ENCODE peak calls at places on chromosome 5, in six cellular contexts. One of them, this sample, is unnamed. For H3K36me3, the result is how much of the 10 kb centered on the place peaks cover.

GRCh38 chr5:78533356-78533755 is 115.2 kb downstream of the LHFPL2 start:
- DNase-seq in neural progenitor cell: peak
- DNase-seq in OCI-LY7: peak
- DNase-seq in mammary epithelial cell: no peak
- DNase-seq in fibroblast of lung: no peak
- DNase-seq in heart left ventricle: no peak
- DNase-seq in this sample: no peak

GRCh38 chr5:132474881-132475511 is 15.6 kb downstream of the IRF1 start:
- DNase-seq in fibroblast of lung: no peak
- DNase-seq in heart left ventricle: peak
- DNase-seq in OCI-LY7: no peak
- DNase-seq in neural progenitor cell: no peak
- DNase-seq in mammary epithelial cell: no peak
- DNase-seq in this sample: peak

GRCh38 chr5:6446042-6446441 is 2.6 kb upstream of the UBE2QL1 start:
- DNase-seq in fibroblast of lung: no peak
- DNase-seq in neural progenitor cell: no peak
- DNase-seq in mammary epithelial cell: no peak
- DNase-seq in OCI-LY7: no peak
- DNase-seq in heart left ventricle: no peak
- DNase-seq in this sample: no peak

GRCh38 chr5:135546014-135546413 is 10.2 kb upstream of the NEUROG1 start:
- DNase-seq in OCI-LY7: no peak
- DNase-seq in heart left ventricle: no peak
- DNase-seq in mammary epithelial cell: no peak
- DNase-seq in neural progenitor cell: peak
- DNase-seq in fibroblast of lung: no peak
- DNase-seq in this sample: peak

GRCh38 chr5:132662004-132662401 is 4.0 kb downstream of the IL13 start:
- DNase-seq in fibroblast of lung: no peak
- DNase-seq in mammary epithelial cell: no peak
- DNase-seq in heart left ventricle: no peak
- DNase-seq in neural progenitor cell: no peak
- DNase-seq in OCI-LY7: no peak
- DNase-seq in this sample: no peak

GRCh38 chr5:14476791-14477435 is 104.7 kb upstream of the OTULINL start:
- DNase-seq in heart left ventricle: no peak
- DNase-seq in neural progenitor cell: no peak
- DNase-seq in OCI-LY7: no peak
- DNase-seq in mammary epithelial cell: peak
- DNase-seq in fibroblast of lung: peak
- DNase-seq in this sample: no peak

GRCh38 chr5:123755587-123756324 is 243.8 kb downstream of the CSNK1G3 start:
- DNase-seq in fibroblast of lung: peak
- DNase-seq in heart left ventricle: no peak
- DNase-seq in neural progenitor cell: no peak
- DNase-seq in OCI-LY7: no peak
- DNase-seq in mammary epithelial cell: no peak
- DNase-seq in this sample: no peak

GRCh38 chr5:96142786-96143434 is 181.3 kb upstream of the ELL2 start:
- DNase-seq in fibroblast of lung: peak
- DNase-seq in OCI-LY7: no peak
- DNase-seq in neural progenitor cell: no peak
- DNase-seq in mammary epithelial cell: no peak
- DNase-seq in heart left ventricle: no peak
- DNase-seq in this sample: no peak

GRCh38 chr5:154002093-154002492 is 36.6 kb downstream of the FAM114A2 start:
- DNase-seq in heart left ventricle: peak
- DNase-seq in OCI-LY7: no peak
- DNase-seq in neural progenitor cell: no peak
- DNase-seq in fibroblast of lung: peak
- DNase-seq in mammary epithelial cell: no peak
- DNase-seq in this sample: no peak

GRCh38 chr5:74384851-74385250 is 255.7 kb downstream of the ENC1 start:
- DNase-seq in mammary epithelial cell: peak
- DNase-seq in heart left ventricle: no peak
- DNase-seq in neural progenitor cell: no peak
- DNase-seq in OCI-LY7: no peak
- DNase-seq in fibroblast of lung: peak
- DNase-seq in this sample: no peak

GRCh38 chr5:36978196-36978595 is 101.6 kb downstream of the NIPBL start:
- DNase-seq in OCI-LY7: no peak
- DNase-seq in heart left ventricle: no peak
- DNase-seq in mammary epithelial cell: peak
- DNase-seq in fibroblast of lung: no peak
- DNase-seq in neural progenitor cell: no peak
- DNase-seq in this sample: no peak

GRCh38 chr5:68419637-68420452 is 204.3 kb downstream of the PIK3R1 start:
- DNase-seq in mammary epithelial cell: no peak
- DNase-seq in neural progenitor cell: peak
- DNase-seq in heart left ventricle: no peak
- DNase-seq in fibroblast of lung: peak
- DNase-seq in OCI-LY7: no peak
- DNase-seq in this sample: peak

DNA sequence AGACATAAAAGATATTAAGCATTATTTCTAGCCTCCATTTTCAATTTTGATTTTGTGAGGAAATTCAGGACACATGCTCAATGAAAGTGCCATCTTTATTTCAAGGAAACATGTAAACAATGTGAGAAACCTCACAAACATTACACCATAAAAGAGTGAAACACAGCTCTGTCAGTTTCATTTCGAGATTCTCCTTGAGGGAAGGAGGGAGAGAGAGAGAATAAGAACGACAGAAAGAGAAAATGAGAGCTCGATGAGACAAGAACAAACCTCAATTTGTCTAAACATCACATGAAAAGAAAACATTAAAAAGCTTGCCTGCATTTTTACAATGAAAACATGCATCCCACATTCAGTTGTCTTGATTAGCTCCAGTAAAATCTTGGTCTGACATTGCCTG is 553.5 kb upstream of the MEF2C start:
- DNase-seq in OCI-LY7: no peak
- DNase-seq in neural progenitor cell: no peak
- DNase-seq in fibroblast of lung: no peak
- DNase-seq in heart left ventricle: no peak
- DNase-seq in mammary epithelial cell: no peak
- DNase-seq in this sample: no peak
- H3K4me3 ChIP-seq in OCI-LY7: no peak
- H3K4me3 ChIP-seq in neural progenitor cell: no peak
- H3K4me3 ChIP-seq in fibroblast of lung: no peak
- H3K4me3 ChIP-seq in heart left ventricle: no peak
- H3K4me3 ChIP-seq in mammary epithelial cell: no peak
- H3K4me3 ChIP-seq in this sample: no peak

GRCh38 chr5:151553695-151554094 is 37.4 kb downstream of the FAT2 start:
- DNase-seq in neural progenitor cell: no peak
- DNase-seq in fibroblast of lung: no peak
- DNase-seq in heart left ventricle: no peak
- DNase-seq in OCI-LY7: no peak
- DNase-seq in mammary epithelial cell: no peak
- DNase-seq in this sample: no peak
- H3K36me3 ChIP-seq in neural progenitor cell: under half
- H3K36me3 ChIP-seq in fibroblast of lung: under half
- H3K36me3 ChIP-seq in heart left ventricle: under half
- H3K36me3 ChIP-seq in OCI-LY7: under half
- H3K36me3 ChIP-seq in mammary epithelial cell: half or more
- H3K36me3 ChIP-seq in this sample: under half

DNA sequence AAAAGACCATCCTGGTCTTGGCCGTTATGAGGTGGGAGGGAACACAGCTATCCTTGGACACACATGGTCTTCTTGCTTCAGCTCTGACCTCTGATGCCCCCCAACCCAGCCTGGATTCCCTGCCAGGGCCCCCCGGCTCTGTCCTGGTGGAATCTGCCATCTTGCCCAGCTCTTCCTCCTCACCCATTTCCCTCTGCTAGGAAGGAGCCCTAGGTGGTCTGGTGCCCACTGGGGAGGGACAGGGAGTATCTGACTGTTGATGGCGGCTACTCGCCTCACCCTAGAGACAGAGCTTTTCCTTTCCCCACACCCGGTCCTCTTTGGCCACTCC is 30.1 kb downstream of the CXXC5 start:
- DNase-seq in mammary epithelial cell: no peak
- DNase-seq in fibroblast of lung: no peak
- DNase-seq in neural progenitor cell: no peak
- DNase-seq in OCI-LY7: no peak
- DNase-seq in heart left ventricle: peak
- DNase-seq in this sample: no peak
- H3K4me3 ChIP-seq in mammary epithelial cell: no peak
- H3K4me3 ChIP-seq in fibroblast of lung: no peak
- H3K4me3 ChIP-seq in neural progenitor cell: no peak
- H3K4me3 ChIP-seq in OCI-LY7: no peak
- H3K4me3 ChIP-seq in heart left ventricle: no peak
- H3K4me3 ChIP-seq in this sample: no peak

GRCh38 chr5:150446583-150446982 is 3.0 kb downstream of the RPS14 start:
- DNase-seq in fibroblast of lung: no peak
- DNase-seq in heart left ventricle: no peak
- DNase-seq in mammary epithelial cell: no peak
- DNase-seq in neural progenitor cell: no peak
- DNase-seq in OCI-LY7: no peak
- DNase-seq in this sample: no peak

GRCh38 chr5:150446103-150446502 is 3.4 kb downstream of the RPS14 start:
- DNase-seq in mammary epithelial cell: no peak
- DNase-seq in neural progenitor cell: no peak
- DNase-seq in heart left ventricle: no peak
- DNase-seq in OCI-LY7: no peak
- DNase-seq in fibroblast of lung: no peak
- DNase-seq in this sample: no peak

GRCh38 chr5:150448353-150448752 is 1.2 kb downstream of the RPS14 start:
- DNase-seq in neural progenitor cell: no peak
- DNase-seq in OCI-LY7: peak
- DNase-seq in fibroblast of lung: peak
- DNase-seq in heart left ventricle: no peak
- DNase-seq in mammary epithelial cell: no peak
- DNase-seq in this sample: no peak

GRCh38 chr5:150448960-150449490 is 514 bp downstream of the RPS14 start:
- DNase-seq in fibroblast of lung: no peak
- DNase-seq in heart left ventricle: no peak
- DNase-seq in OCI-LY7: peak
- DNase-seq in mammary epithelial cell: no peak
- DNase-seq in neural progenitor cell: peak
- DNase-seq in this sample: no peak

GRCh38 chr5:150447188-150447587 is 2.4 kb downstream of the RPS14 start:
- DNase-seq in neural progenitor cell: no peak
- DNase-seq in fibroblast of lung: no peak
- DNase-seq in heart left ventricle: no peak
- DNase-seq in mammary epithelial cell: no peak
- DNase-seq in OCI-LY7: no peak
- DNase-seq in this sample: no peak
- H3K36me3 ChIP-seq in neural progenitor cell: under half
- H3K36me3 ChIP-seq in fibroblast of lung: under half
- H3K36me3 ChIP-seq in heart left ventricle: half or more
- H3K36me3 ChIP-seq in mammary epithelial cell: under half
- H3K36me3 ChIP-seq in OCI-LY7: half or more
- H3K36me3 ChIP-seq in this sample: half or more

GRCh38 chr5:122014232-122014940 is 52.6 kb downstream of the SRFBP1 start:
- DNase-seq in heart left ventricle: no peak
- DNase-seq in fibroblast of lung: peak
- DNase-seq in neural progenitor cell: no peak
- DNase-seq in OCI-LY7: no peak
- DNase-seq in mammary epithelial cell: no peak
- DNase-seq in this sample: no peak
- H3K4me3 ChIP-seq in heart left ventricle: no peak
- H3K4me3 ChIP-seq in fibroblast of lung: no peak
- H3K4me3 ChIP-seq in neural progenitor cell: no peak
- H3K4me3 ChIP-seq in OCI-LY7: no peak
- H3K4me3 ChIP-seq in mammary epithelial cell: no peak
- H3K4me3 ChIP-seq in this sample: no peak